ENCODE peak calls at places on chromosomes 7 and 10, in five cellular contexts. E, H, G, Z and J are unnamed samples.

GRCh38 chr10:73263948-73264347 is 11.5 kb upstream of the MRPS16 start:
- DNase-seq in E (peak; percentile 39), H (peak; percentile 17), G (no peak), Z (peak; percentile 34), J (peak; percentile 47)

GRCh38 chr10:106479619-106480018 is 684.9 kb downstream of the SORCS1 start:
- DNase-seq in E (no peak), H (no peak), G (no peak), Z (no peak), J (no peak)

GRCh38 chr10:6314620-6315205 is 112.0 kb downstream of the PFKFB3 start:
- DNase-seq in E (no peak), H (no peak), G (no peak), Z (no peak), J (peak; percentile 79)

GRCh38 chr10:110305767-110306451 is 1.2 kb upstream of the SMNDC1 start:
- DNase-seq in E (peak; percentile 74), H (peak; percentile 74), G (peak; percentile 84), Z (peak; percentile 51), J (no peak)

GRCh38 chr10:16856567-16856966 is 39.3 kb upstream of the RSU1 start:
- DNase-seq in E (peak; percentile 11), H (no peak), G (no peak), Z (peak; percentile 49), J (no peak)

GRCh38 chr7:158524749-158525635 is 62.6 kb downstream of the PTPRN2 start:
- DNase-seq in E (no peak), H (no peak), G (no peak), Z (no peak), J (no peak)

GRCh38 chr10:126844406-126844805 is 60.8 kb upstream of the DOCK1 start:
- DNase-seq in E (no peak), H (no peak), G (no peak), Z (no peak), J (no peak)

GRCh38 chr7:142438235-142438922 is 180.5 kb upstream of the PRSS58 start:
- DNase-seq in E (peak; percentile 68), H (peak; percentile 9), G (peak; percentile 49), Z (peak; percentile 61), J (no peak)

GRCh38 chr10:43842496-43842895 is 193.8 kb upstream of the ZNF32 start:
- DNase-seq in E (no peak), H (no peak), G (no peak), Z (no peak), J (no peak)

GRCh38 chr10:24350111-24350921 is 141.4 kb downstream of the KIAA1217 start:
- DNase-seq in E (no peak), H (no peak), G (no peak), Z (no peak), J (no peak)

GRCh38 chr7:140230517-140230861 is 53.7 kb upstream of the KDM7A start:
- DNase-seq in E (no peak), H (peak; percentile 35), G (no peak), Z (peak; percentile 89), J (peak; percentile 49)

GRCh38 chr7:22628112-22628511 is 98.9 kb upstream of the IL6 start:
- DNase-seq in E (no peak), H (no peak), G (no peak), Z (no peak), J (no peak)

GRCh38 chr10:105148921-105149320 is 507.8 kb downstream of the SORCS3 start:
- DNase-seq in E (no peak), H (no peak), G (no peak), Z (no peak), J (no peak)

GRCh38 chr7:145850636-145851035 is 266.0 kb upstream of the CNTNAP2 start:
- DNase-seq in E (no peak), H (no peak), G (no peak), Z (no peak), J (no peak)

GRCh38 chr7:145845345-145845744 is 271.3 kb upstream of the CNTNAP2 start:
- DNase-seq in E (no peak), H (no peak), G (no peak), Z (no peak), J (no peak)

DNA sequence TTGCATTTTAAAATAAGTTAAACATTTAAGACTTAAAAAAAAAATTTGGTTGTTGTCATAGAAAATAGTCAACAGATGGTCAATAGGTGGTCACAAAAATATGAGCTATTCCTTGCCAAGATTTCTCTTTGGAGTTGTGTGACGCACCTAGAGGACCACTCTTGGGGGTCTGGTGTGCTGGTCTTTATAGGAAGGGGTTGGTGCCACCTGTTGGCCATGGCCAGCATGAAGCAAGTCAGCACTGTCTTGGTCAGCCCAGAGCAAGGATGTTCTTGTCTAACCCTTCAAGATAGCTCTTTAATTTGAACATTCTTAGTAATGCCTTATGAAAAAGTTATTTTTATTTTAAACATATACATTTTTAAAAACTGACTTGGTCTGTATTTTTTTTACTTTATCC is 267.9 kb upstream of the CNTNAP2 start:
- DNase-seq in E (peak; percentile 61), H (no peak), G (no peak), Z (peak; percentile 38), J (peak; percentile 27)
- TF ChIP-seq JUND in E (no peak), H (no peak), G (no peak), Z (no peak), J (no peak)

DNA sequence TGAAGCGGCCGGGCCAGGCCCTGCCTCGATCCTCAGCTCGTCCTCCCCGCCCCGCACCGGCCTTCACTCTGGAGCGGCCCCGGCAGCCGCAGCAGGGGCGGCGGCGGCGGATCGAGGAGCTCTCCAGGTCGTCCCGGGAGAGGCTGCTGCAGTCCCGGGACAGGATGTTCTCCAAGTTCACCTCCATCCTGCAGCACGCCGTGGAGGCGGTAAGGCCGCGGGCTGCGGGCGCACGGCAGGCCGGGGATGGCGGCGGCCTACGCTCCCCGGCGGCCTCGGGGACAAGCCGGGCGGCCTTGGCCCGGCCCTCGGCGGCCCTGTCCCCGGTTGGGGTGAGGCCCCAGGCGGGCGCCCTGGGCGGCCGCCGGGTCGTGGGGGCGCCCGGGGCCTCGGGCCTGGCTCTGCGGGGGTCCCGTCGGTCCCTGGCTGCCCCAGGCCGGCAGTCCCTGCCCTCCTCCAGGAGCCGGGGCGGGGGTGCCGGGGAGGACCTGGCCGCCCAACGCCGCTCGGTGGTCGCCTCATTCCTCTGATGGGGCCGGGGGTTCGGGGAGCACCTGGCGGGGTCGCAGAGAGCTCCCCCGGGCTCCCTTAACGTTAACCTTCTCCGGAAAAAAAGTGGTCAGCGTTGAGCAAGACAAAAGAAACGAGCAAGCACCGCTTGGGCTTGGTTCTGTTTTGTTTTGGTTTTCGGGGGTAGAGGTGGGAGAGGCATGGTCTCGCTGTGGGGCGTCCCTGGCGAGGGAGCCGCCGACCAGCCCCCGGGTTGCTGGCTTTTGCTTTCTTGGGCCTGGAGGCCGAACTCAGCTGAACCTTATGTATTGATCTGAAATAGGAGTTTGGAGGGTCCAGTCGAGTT is 563 bp downstream of the FHIP2A start:
- DNase-seq in E (peak; percentile 25), H (peak; percentile 6), G (no peak), Z (peak; percentile 81), J (no peak)
- TF ChIP-seq JUND in E (no peak), H (no peak), G (no peak), Z (no peak), J (no peak)

GRCh38 chr7:125084196-125084595 is 154.6 kb upstream of the POT1 start:
- DNase-seq in E (no peak), H (no peak), G (no peak), Z (no peak), J (no peak)
- TF ChIP-seq JUND in E (no peak), H (no peak), G (no peak), Z (no peak), J (no peak)

GRCh38 chr10:129466703-129467345 is at the start of gene MGMT:
- DNase-seq in E (peak; percentile 32), H (peak; percentile 62), G (peak; percentile 15), Z (peak; percentile 99), J (peak; percentile 83)
- TF ChIP-seq JUND in E (no peak), H (no peak), G (no peak), Z (no peak), J (no peak)

DNA sequence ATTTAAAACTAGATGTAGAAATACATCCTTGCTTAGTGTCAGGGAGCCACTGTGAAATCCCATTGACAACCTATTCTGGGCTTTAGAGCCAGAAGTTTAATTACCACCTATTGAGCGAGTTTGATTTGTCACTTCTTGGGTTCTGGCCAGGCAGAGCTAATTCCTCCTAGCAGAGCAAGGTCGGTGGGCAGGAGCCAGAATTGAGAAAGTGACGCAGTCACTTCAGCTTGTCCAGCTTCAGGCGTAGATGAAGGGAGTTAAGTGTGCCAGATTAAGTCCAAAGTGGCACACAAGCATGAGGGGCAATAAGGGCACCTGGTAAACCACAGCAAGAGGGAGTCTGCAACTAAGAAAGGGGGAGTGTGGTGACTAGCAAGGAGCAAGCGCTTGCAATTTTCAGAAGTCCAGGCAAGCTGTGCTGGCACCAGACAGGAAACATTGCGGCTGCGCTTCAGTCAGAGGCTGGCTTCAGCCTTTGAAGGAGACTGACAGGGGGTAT is 119.4 kb downstream of the ST7 start:
- DNase-seq in E (no peak), H (no peak), G (no peak), Z (peak; percentile 56), J (no peak)
- TF ChIP-seq JUND in E (no peak), H (no peak), G (no peak), Z (no peak), J (no peak)